ENCODE peak calls at places on chromosomes 5 and 9, in eight cellular contexts. C, I, H, Q, J, T, A and X are unnamed samples.

GRCh38 chr5:35083150-35083549 is 35.4 kb upstream of the AGXT2 start:
- DNase-seq in C (no peak), I (no peak), H (no peak), Q (no peak), J (no peak), T (no peak), A (no peak), X (no peak)

GRCh38 chr5:126544087-126544740 is 50.8 kb downstream of the ALDH7A1 start:
- DNase-seq in C (peak; percentile 29), I (peak; percentile 55), H (no peak), Q (no peak), J (peak; percentile 44), T (peak; percentile 26), A (peak; percentile 44), X (peak; percentile 16)

GRCh38 chr5:116806879-116807278 is 232.3 kb upstream of the SEMA6A start:
- DNase-seq in C (no peak), I (no peak), H (no peak), Q (no peak), J (no peak), T (no peak), A (no peak), X (no peak)

GRCh38 chr5:81772488-81772887 is 21.6 kb upstream of the SSBP2 start:
- DNase-seq in C (no peak), I (no peak), H (no peak), Q (no peak), J (no peak), T (no peak), A (no peak), X (no peak)

GRCh38 chr5:10863763-10864383 is 102.8 kb upstream of the DAP start:
- DNase-seq in C (peak; percentile 44), I (peak; percentile 79), H (peak; percentile 33), Q (peak; percentile 45), J (peak; percentile 88), T (peak; percentile 68), A (peak; percentile 36), X (peak; percentile 39)

GRCh38 chr5:55151923-55152842 is 7.8 kb upstream of the GPX8 start:
- DNase-seq in C (no peak), I (no peak), H (peak; percentile 79), Q (no peak), J (peak; percentile 75), T (no peak), A (peak; percentile 84), X (no peak)

GRCh38 chr9:95611354-95611753 is 94.6 kb upstream of the PTCH1 start:
- DNase-seq in C (peak; percentile 47), I (no peak), H (no peak), Q (no peak), J (no peak), T (no peak), A (no peak), X (no peak)

GRCh38 chr9:8800196-8800595 is 1000.6 kb upstream of the DMAC1 start:
- DNase-seq in C (no peak), I (no peak), H (no peak), Q (no peak), J (no peak), T (no peak), A (no peak), X (no peak)

GRCh38 chr9:37034938-37035471 is 937 bp upstream of the PAX5 start:
- DNase-seq in C (no peak), I (no peak), H (no peak), Q (no peak), J (no peak), T (no peak), A (no peak), X (no peak)

GRCh38 chr9:111297061-111297824 is 32.8 kb downstream of the OR2K2 start:
- DNase-seq in C (no peak), I (no peak), H (peak; percentile 14), Q (no peak), J (no peak), T (no peak), A (peak; percentile 20), X (no peak)

GRCh38 chr9:18490591-18491370 is 16.8 kb downstream of the ADAMTSL1 start:
- DNase-seq in C (no peak), I (no peak), H (peak; percentile 99), Q (no peak), J (peak; percentile 92), T (no peak), A (peak; percentile 99), X (no peak)

GRCh38 chr5:117010574-117010973 is 436.0 kb upstream of the SEMA6A start:
- DNase-seq in C (no peak), I (no peak), H (no peak), Q (no peak), J (no peak), T (no peak), A (no peak), X (no peak)

GRCh38 chr5:32017638-32018429 is 156.3 kb downstream of the GOLPH3 start:
- DNase-seq in C (no peak), I (no peak), H (peak; percentile 80), Q (no peak), J (no peak), T (no peak), A (no peak), X (no peak)

GRCh38 chr9:85178486-85178885 is 509.0 kb downstream of the NTRK2 start:
- DNase-seq in C (peak; percentile 30), I (no peak), H (no peak), Q (no peak), J (no peak), T (peak; percentile 2), A (no peak), X (no peak)

GRCh38 chr5:153632748-153633290 is 142.3 kb downstream of the GRIA1 start:
- DNase-seq in C (no peak), I (no peak), H (no peak), Q (no peak), J (no peak), T (no peak), A (peak; percentile 22), X (no peak)

GRCh38 chr5:96567188-96567587 is 95.0 kb upstream of the CAST start:
- DNase-seq in C (no peak), I (no peak), H (peak; percentile 67), Q (no peak), J (peak; percentile 52), T (no peak), A (peak; percentile 43), X (no peak)

GRCh38 chr5:76177974-76178373 is 94.8 kb downstream of the SV2C start:
- DNase-seq in C (no peak), I (no peak), H (no peak), Q (no peak), J (no peak), T (no peak), A (no peak), X (no peak)

GRCh38 chr5:78362220-78362619 is 1.8 kb downstream of the SCAMP1 start:
- DNase-seq in C (no peak), I (no peak), H (no peak), Q (no peak), J (no peak), T (no peak), A (no peak), X (no peak)

GRCh38 chr5:171714851-171715250 is 70.8 kb upstream of the SMIM23 start:
- DNase-seq in C (no peak), I (no peak), H (no peak), Q (no peak), J (no peak), T (no peak), A (no peak), X (no peak)

DNA sequence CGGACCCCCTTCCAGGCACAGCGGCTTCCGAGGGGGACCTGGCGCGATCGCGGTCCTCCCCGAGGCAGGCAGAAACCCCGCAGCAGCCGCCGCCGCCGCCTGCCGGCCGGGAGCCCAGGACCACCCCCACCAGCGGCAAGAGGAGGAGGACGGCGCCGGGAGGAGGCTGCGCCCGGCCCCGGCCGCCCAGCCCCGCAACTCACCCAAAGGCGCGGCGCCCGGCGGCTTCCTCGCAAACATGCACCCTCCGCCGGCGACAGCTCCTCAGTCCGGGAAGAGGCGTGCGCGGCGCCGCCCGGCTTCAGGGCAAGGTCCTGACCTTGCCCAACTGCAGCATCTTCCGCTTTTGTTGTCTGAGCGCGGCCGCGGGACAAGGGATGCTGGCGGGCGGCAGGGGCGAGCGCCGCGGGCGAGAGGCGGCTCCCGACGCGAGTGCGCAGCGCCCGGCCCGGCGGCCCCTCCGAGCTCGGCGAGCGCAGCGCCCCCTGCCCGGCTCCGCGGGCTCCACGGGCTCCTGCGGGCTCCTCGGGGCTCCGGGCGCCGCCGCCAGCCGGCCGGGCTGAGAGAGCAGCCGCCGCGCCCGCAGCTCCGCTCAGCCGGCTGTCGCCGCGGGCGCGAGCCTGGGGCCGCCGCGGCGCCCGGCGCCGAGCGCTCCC is 504 bp downstream of the CTNND2 start:
- DNase-seq in C (peak; percentile 83), I (peak; percentile 31), H (peak; percentile 18), Q (no peak), J (peak; percentile 57), T (peak; percentile 64), A (no peak), X (no peak)
- TF ChIP-seq CTCF in C (no peak), I (no peak), H (no peak), Q (no peak), J (no peak), T (peak; percentile 46), A (no peak), X (no peak)

GRCh38 chr9:87113892-87114291 is 166.6 kb upstream of the GAS1 start:
- DNase-seq in C (no peak), I (no peak), H (no peak), Q (no peak), J (no peak), T (no peak), A (no peak), X (no peak)
- TF ChIP-seq CTCF in C (no peak), I (no peak), H (peak; percentile 2), Q (no peak), J (no peak), T (no peak), A (no peak), X (no peak)

DNA sequence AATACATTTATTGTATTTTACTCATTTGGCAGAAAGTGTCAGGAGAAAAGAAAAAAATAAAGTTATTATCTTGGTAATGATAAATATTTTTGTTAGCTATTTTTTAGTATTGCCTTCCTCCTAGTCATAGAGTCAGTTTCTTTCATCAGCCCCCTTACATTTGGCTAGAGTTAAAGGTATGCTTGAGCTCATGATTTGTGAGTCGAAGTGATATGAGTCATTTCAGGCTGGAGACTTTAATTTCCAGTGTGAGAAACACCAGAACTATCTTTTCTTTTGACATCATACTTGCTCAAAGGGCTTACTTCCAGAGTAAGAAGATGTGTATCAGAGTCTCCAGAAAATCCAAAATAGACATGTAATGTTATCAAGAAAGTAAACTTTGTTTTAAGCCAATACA is 746.7 kb upstream of the TYRP1 start:
- DNase-seq in C (no peak), I (no peak), H (peak; percentile 38), Q (no peak), J (no peak), T (no peak), A (no peak), X (no peak)
- TF ChIP-seq CTCF in C (no peak), I (no peak), H (no peak), Q (no peak), J (no peak), T (no peak), A (no peak), X (no peak)

GRCh38 chr5:108925073-108925472 is 177.4 kb downstream of the FER start:
- DNase-seq in C (no peak), I (no peak), H (no peak), Q (no peak), J (no peak), T (no peak), A (no peak), X (no peak)

GRCh38 chr5:108917596-108917995 is 169.9 kb downstream of the FER start:
- DNase-seq in C (no peak), I (no peak), H (no peak), Q (no peak), J (no peak), T (no peak), A (peak; percentile 40), X (no peak)

GRCh38 chr5:108924457-108924961 is 176.8 kb downstream of the FER start:
- DNase-seq in C (no peak), I (no peak), H (no peak), Q (no peak), J (peak; percentile 15), T (no peak), A (no peak), X (no peak)

GRCh38 chr5:108919591-108920326 is 172.1 kb downstream of the FER start:
- DNase-seq in C (no peak), I (peak; percentile 6), H (no peak), Q (no peak), J (peak; percentile 54), T (no peak), A (no peak), X (no peak)
- TF ChIP-seq CTCF in C (peak; percentile 20), I (peak; percentile 15), H (no peak), Q (no peak), J (peak; percentile 73), T (peak; percentile 60), A (peak; percentile 14), X (no peak)